ENCODE peak calls at places on chromosomes 4 and X, in seven cellular contexts. One of them, this sample, is unnamed.
A peak's percentile ranks its signal among the peaks of the same experiment; 100 is the strongest.

GRCh38 chr4:126647756-126648396 is 984.9 kb upstream of the INTU start:
- DNase-seq in lung: no peak
- DNase-seq in adrenal gland: no peak
- DNase-seq in fibroblast of mammary gland: peak; percentile 9
- DNase-seq in GM06990: no peak
- DNase-seq in left lung: no peak
- DNase-seq in pancreas: no peak
- DNase-seq in this sample: peak; percentile 47

GRCh38 chrX:9227276-9227675 is 193.3 kb upstream of the FAM9B start:
- DNase-seq in lung: no peak
- DNase-seq in adrenal gland: no peak
- DNase-seq in fibroblast of mammary gland: peak; percentile 60
- DNase-seq in GM06990: no peak
- DNase-seq in left lung: no peak
- DNase-seq in pancreas: no peak
- DNase-seq in this sample: no peak

GRCh38 chr4:3205995-3206394 is 43.0 kb upstream of the MSANTD1 start:
- DNase-seq in lung: no peak
- DNase-seq in adrenal gland: no peak
- DNase-seq in fibroblast of mammary gland: no peak
- DNase-seq in GM06990: no peak
- DNase-seq in left lung: no peak
- DNase-seq in pancreas: no peak
- DNase-seq in this sample: no peak

GRCh38 chr4:83661359-83661758 is 125.5 kb downstream of the GPAT3 start:
- DNase-seq in lung: no peak
- DNase-seq in adrenal gland: no peak
- DNase-seq in fibroblast of mammary gland: no peak
- DNase-seq in GM06990: no peak
- DNase-seq in left lung: no peak
- DNase-seq in pancreas: no peak
- DNase-seq in this sample: no peak

GRCh38 chr4:176125063-176125462 is 59.4 kb downstream of the WDR17 start:
- DNase-seq in lung: no peak
- DNase-seq in adrenal gland: no peak
- DNase-seq in fibroblast of mammary gland: peak; percentile 5
- DNase-seq in GM06990: no peak
- DNase-seq in left lung: no peak
- DNase-seq in pancreas: no peak
- DNase-seq in this sample: peak; percentile 4

GRCh38 chr4:144356941-144357381 is 216.4 kb upstream of the GYPA start:
- DNase-seq in lung: no peak
- DNase-seq in adrenal gland: no peak
- DNase-seq in fibroblast of mammary gland: no peak
- DNase-seq in GM06990: no peak
- DNase-seq in left lung: no peak
- DNase-seq in pancreas: no peak
- DNase-seq in this sample: peak; percentile 16

GRCh38 chr4:139645458-139645857 is 20.2 kb upstream of the MGST2 start:
- DNase-seq in lung: no peak
- DNase-seq in adrenal gland: no peak
- DNase-seq in fibroblast of mammary gland: no peak
- DNase-seq in GM06990: no peak
- DNase-seq in left lung: no peak
- DNase-seq in pancreas: no peak
- DNase-seq in this sample: no peak

GRCh38 chr4:37441231-37442061 is 196.9 kb downstream of the NWD2 start:
- DNase-seq in lung: no peak
- DNase-seq in adrenal gland: no peak
- DNase-seq in fibroblast of mammary gland: no peak
- DNase-seq in GM06990: no peak
- DNase-seq in left lung: no peak
- DNase-seq in pancreas: peak; percentile 24
- DNase-seq in this sample: no peak

GRCh38 chr4:25308266-25308665 is 4.3 kb upstream of the ZCCHC4 start:
- DNase-seq in lung: no peak
- DNase-seq in adrenal gland: no peak
- DNase-seq in fibroblast of mammary gland: no peak
- DNase-seq in GM06990: no peak
- DNase-seq in left lung: no peak
- DNase-seq in pancreas: no peak
- DNase-seq in this sample: no peak

GRCh38 chr4:22474636-22475310 is 41.1 kb downstream of the ADGRA3 start:
- DNase-seq in lung: no peak
- DNase-seq in adrenal gland: no peak
- DNase-seq in fibroblast of mammary gland: peak; percentile 45
- DNase-seq in GM06990: no peak
- DNase-seq in left lung: no peak
- DNase-seq in pancreas: no peak
- DNase-seq in this sample: peak; percentile 43

GRCh38 chr4:112520598-112521122 is 4.7 kb upstream of the NEUROG2 start:
- DNase-seq in lung: no peak
- DNase-seq in adrenal gland: no peak
- DNase-seq in fibroblast of mammary gland: peak; percentile 15
- DNase-seq in GM06990: no peak
- DNase-seq in left lung: no peak
- DNase-seq in pancreas: no peak
- DNase-seq in this sample: no peak

GRCh38 chr4:158871050-158871724 is 102.4 kb downstream of the FNIP2 start:
- DNase-seq in lung: no peak
- DNase-seq in adrenal gland: no peak
- DNase-seq in fibroblast of mammary gland: no peak
- DNase-seq in GM06990: no peak
- DNase-seq in left lung: no peak
- DNase-seq in pancreas: no peak
- DNase-seq in this sample: peak; percentile 39

GRCh38 chr4:82721819-82722423 is 76.7 kb downstream of the SCD5 start:
- DNase-seq in lung: no peak
- DNase-seq in adrenal gland: no peak
- DNase-seq in fibroblast of mammary gland: no peak
- DNase-seq in GM06990: peak; percentile 12
- DNase-seq in left lung: no peak
- DNase-seq in pancreas: no peak
- DNase-seq in this sample: peak; percentile 38

GRCh38 chrX:150416469-150416868 is 53.4 kb downstream of the MAMLD1 start:
- DNase-seq in lung: no peak
- DNase-seq in adrenal gland: no peak
- DNase-seq in fibroblast of mammary gland: no peak
- DNase-seq in GM06990: no peak
- DNase-seq in left lung: no peak
- DNase-seq in pancreas: no peak
- DNase-seq in this sample: no peak

GRCh38 chr4:86957214-86957613 is 22.4 kb downstream of the AFF1 start:
- DNase-seq in lung: no peak
- DNase-seq in adrenal gland: no peak
- DNase-seq in fibroblast of mammary gland: peak; percentile 39
- DNase-seq in GM06990: no peak
- DNase-seq in left lung: no peak
- DNase-seq in pancreas: no peak
- DNase-seq in this sample: peak; percentile 87

GRCh38 chr4:171954650-171955049 is 141.4 kb downstream of the GALNTL6 start:
- DNase-seq in lung: no peak
- DNase-seq in adrenal gland: no peak
- DNase-seq in fibroblast of mammary gland: no peak
- DNase-seq in GM06990: no peak
- DNase-seq in left lung: no peak
- DNase-seq in pancreas: no peak
- DNase-seq in this sample: peak; percentile 33

GRCh38 chrX:106999002-106999975 is 723 bp downstream of the MORC4 start:
- DNase-seq in lung: peak; percentile 43
- DNase-seq in adrenal gland: peak; percentile 39
- DNase-seq in fibroblast of mammary gland: peak; percentile 59
- DNase-seq in GM06990: peak; percentile 22
- DNase-seq in left lung: peak; percentile 55
- DNase-seq in pancreas: peak; percentile 57
- DNase-seq in this sample: peak; percentile 63

GRCh38 chr4:142434519-142435224 is 411.4 kb downstream of the INPP4B start:
- DNase-seq in lung: no peak
- DNase-seq in adrenal gland: no peak
- DNase-seq in fibroblast of mammary gland: no peak
- DNase-seq in GM06990: no peak
- DNase-seq in left lung: no peak
- DNase-seq in pancreas: no peak
- DNase-seq in this sample: no peak

GRCh38 chrX:14864626-14865025 is 8.2 kb downstream of the FANCB start:
- DNase-seq in lung: no peak
- DNase-seq in adrenal gland: no peak
- DNase-seq in fibroblast of mammary gland: peak; percentile 18
- DNase-seq in GM06990: no peak
- DNase-seq in left lung: no peak
- DNase-seq in pancreas: no peak
- DNase-seq in this sample: peak; percentile 33

GRCh38 chrX:34656842-34657780 is at the start of gene TMEM47:
- DNase-seq in lung: peak; percentile 38
- DNase-seq in adrenal gland: peak; percentile 68
- DNase-seq in fibroblast of mammary gland: peak; percentile 58
- DNase-seq in GM06990: no peak
- DNase-seq in left lung: peak; percentile 68
- DNase-seq in pancreas: peak; percentile 77
- DNase-seq in this sample: peak; percentile 66

GRCh38 chrX:57573754-57574153 is 18.1 kb upstream of the ZXDB start:
- DNase-seq in lung: no peak
- DNase-seq in adrenal gland: no peak
- DNase-seq in fibroblast of mammary gland: peak; percentile 21
- DNase-seq in GM06990: no peak
- DNase-seq in left lung: no peak
- DNase-seq in pancreas: no peak
- DNase-seq in this sample: peak; percentile 36

GRCh38 chr4:675980-676870 is 1.9 kb downstream of the MYL5 start:
- DNase-seq in lung: no peak
- DNase-seq in adrenal gland: no peak
- DNase-seq in fibroblast of mammary gland: no peak
- DNase-seq in GM06990: peak; percentile 77
- DNase-seq in left lung: no peak
- DNase-seq in pancreas: no peak
- DNase-seq in this sample: no peak

GRCh38 chrX:133956570-133957340 is 28.6 kb downstream of the GPC3 start:
- DNase-seq in lung: no peak
- DNase-seq in adrenal gland: no peak
- DNase-seq in fibroblast of mammary gland: no peak
- DNase-seq in GM06990: no peak
- DNase-seq in left lung: no peak
- DNase-seq in pancreas: no peak
- DNase-seq in this sample: no peak

GRCh38 chr4:84028340-84028739 is 470.8 kb downstream of the NKX6-1 start:
- DNase-seq in lung: no peak
- DNase-seq in adrenal gland: no peak
- DNase-seq in fibroblast of mammary gland: no peak
- DNase-seq in GM06990: no peak
- DNase-seq in left lung: no peak
- DNase-seq in pancreas: no peak
- DNase-seq in this sample: peak; percentile 0

DNA sequence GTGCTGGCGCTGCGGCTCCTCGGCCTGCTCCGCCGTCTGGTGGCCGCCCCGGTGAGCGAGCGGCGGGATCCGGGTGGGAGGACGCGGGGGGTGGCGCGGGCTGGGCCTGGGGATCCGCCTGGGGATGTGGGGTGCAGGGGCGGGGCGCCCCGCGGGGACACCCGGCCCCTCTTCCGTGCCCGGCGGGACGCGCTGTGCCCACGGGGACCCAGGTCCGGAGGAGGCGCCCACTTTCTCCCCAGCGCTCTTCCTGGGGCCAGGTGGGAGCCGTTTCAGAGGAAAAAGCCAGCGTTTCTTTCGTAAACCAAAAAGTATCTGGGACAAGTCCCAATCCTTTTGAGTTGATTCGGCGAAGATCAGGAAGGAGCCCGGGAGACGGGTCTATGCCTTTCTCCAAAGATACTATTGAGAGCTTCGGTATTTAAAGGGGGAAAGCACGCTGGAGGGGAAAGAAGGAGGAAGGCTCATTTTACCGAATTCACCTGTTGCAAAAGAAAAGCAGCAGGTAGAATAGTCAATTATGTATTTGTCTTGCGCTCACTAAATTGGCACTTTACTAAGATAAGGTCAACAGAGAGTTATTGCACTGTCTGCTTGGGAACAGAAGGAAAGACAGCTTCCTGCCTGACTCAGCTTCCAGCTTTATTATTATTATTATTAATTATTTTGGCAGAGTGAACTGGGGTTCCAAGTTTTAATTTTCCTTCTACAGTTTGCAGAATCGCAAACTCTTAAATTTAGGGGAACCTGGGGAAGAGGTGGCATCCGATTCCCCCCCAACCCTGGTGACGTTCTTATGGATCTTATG is 81.5 kb upstream of the CD99 start:
- DNase-seq in lung: no peak
- DNase-seq in adrenal gland: no peak
- DNase-seq in fibroblast of mammary gland: peak; percentile 24
- DNase-seq in GM06990: no peak
- DNase-seq in left lung: no peak
- DNase-seq in pancreas: no peak
- DNase-seq in this sample: peak; percentile 34
- TF ChIP-seq CTCF in lung: no peak
- TF ChIP-seq CTCF in adrenal gland: no peak
- TF ChIP-seq CTCF in fibroblast of mammary gland: no peak
- TF ChIP-seq CTCF in GM06990: no peak
- TF ChIP-seq CTCF in left lung: no peak
- TF ChIP-seq CTCF in pancreas: no peak
- TF ChIP-seq CTCF in this sample: no peak

GRCh38 chr4:40196724-40197281 is at the start of gene RHOH:
- DNase-seq in lung: no peak
- DNase-seq in adrenal gland: no peak
- DNase-seq in fibroblast of mammary gland: no peak
- DNase-seq in GM06990: peak; percentile 57
- DNase-seq in left lung: no peak
- DNase-seq in pancreas: no peak
- DNase-seq in this sample: no peak
- H3K4me3 ChIP-seq in lung: no peak within 1 kb of the TSS
- H3K4me3 ChIP-seq in adrenal gland: no peak within 1 kb of the TSS
- H3K4me3 ChIP-seq in fibroblast of mammary gland: no peak within 1 kb of the TSS
- H3K4me3 ChIP-seq in GM06990: peak within 1 kb of the TSS; percentile 89
- H3K4me3 ChIP-seq in left lung: peak within 1 kb of the TSS; percentile 32
- H3K4me3 ChIP-seq in pancreas: no peak within 1 kb of the TSS
- H3K4me3 ChIP-seq in this sample: no peak within 1 kb of the TSS

GRCh38 chr4:15516494-15516893 is 46.8 kb downstream of the CC2D2A start:
- DNase-seq in lung: no peak
- DNase-seq in adrenal gland: no peak
- DNase-seq in fibroblast of mammary gland: no peak
- DNase-seq in GM06990: no peak
- DNase-seq in left lung: no peak
- DNase-seq in pancreas: no peak
- DNase-seq in this sample: no peak

GRCh38 chr4:15507679-15508078 is 38.0 kb downstream of the CC2D2A start:
- DNase-seq in lung: no peak
- DNase-seq in adrenal gland: no peak
- DNase-seq in fibroblast of mammary gland: no peak
- DNase-seq in GM06990: no peak
- DNase-seq in left lung: no peak
- DNase-seq in pancreas: no peak
- DNase-seq in this sample: no peak

GRCh38 chr4:15515106-15515505 is 45.4 kb downstream of the CC2D2A start:
- DNase-seq in lung: no peak
- DNase-seq in adrenal gland: no peak
- DNase-seq in fibroblast of mammary gland: no peak
- DNase-seq in GM06990: no peak
- DNase-seq in left lung: no peak
- DNase-seq in pancreas: no peak
- DNase-seq in this sample: peak; percentile 86

GRCh38 chr4:15513545-15513944 is 43.9 kb downstream of the CC2D2A start:
- DNase-seq in lung: no peak
- DNase-seq in adrenal gland: no peak
- DNase-seq in fibroblast of mammary gland: peak; percentile 15
- DNase-seq in GM06990: no peak
- DNase-seq in left lung: no peak
- DNase-seq in pancreas: no peak
- DNase-seq in this sample: peak; percentile 67
- TF ChIP-seq CTCF in lung: no peak
- TF ChIP-seq CTCF in adrenal gland: no peak
- TF ChIP-seq CTCF in fibroblast of mammary gland: no peak
- TF ChIP-seq CTCF in GM06990: no peak
- TF ChIP-seq CTCF in left lung: no peak
- TF ChIP-seq CTCF in pancreas: no peak
- TF ChIP-seq CTCF in this sample: peak; percentile 47

GRCh38 chr4:121192500-121192899 is 28.4 kb upstream of the TNIP3 start:
- DNase-seq in lung: no peak
- DNase-seq in adrenal gland: no peak
- DNase-seq in fibroblast of mammary gland: peak; percentile 58
- DNase-seq in GM06990: no peak
- DNase-seq in left lung: no peak
- DNase-seq in pancreas: no peak
- DNase-seq in this sample: peak; percentile 72
- H3K4me3 ChIP-seq in lung: no peak overlapping the region
- H3K4me3 ChIP-seq in adrenal gland: no peak overlapping the region
- H3K4me3 ChIP-seq in fibroblast of mammary gland: no peak overlapping the region
- H3K4me3 ChIP-seq in GM06990: no peak overlapping the region
- H3K4me3 ChIP-seq in left lung: no peak overlapping the region
- H3K4me3 ChIP-seq in pancreas: no peak overlapping the region
- H3K4me3 ChIP-seq in this sample: no peak overlapping the region

This sample was measured in choroid plexus epithelial cell.